ENCODE peak calls at places on chromosomes 11 and 22, in four cellular contexts. One of them, this sample, is unnamed.

GRCh38 chr22:27223317-27224177 is 566.2 kb downstream of the MIAT start:
- DNase-seq in HCEC 1CT: peak; percentile 3
- DNase-seq in effector CD4-positive, alpha-beta T cell: no peak
- DNase-seq in nephron progenitor cell: no peak
- DNase-seq in this sample: peak; percentile 99

GRCh38 chr11:69453151-69453550 is 28.3 kb upstream of the LINC01488 start:
- DNase-seq in effector CD4-positive, alpha-beta T cell: no peak
- DNase-seq in HCEC 1CT: no peak
- DNase-seq in nephron progenitor cell: no peak
- DNase-seq in this sample: no peak

GRCh38 chr22:41504397-41504796 is 35.5 kb downstream of the ACO2 start:
- DNase-seq in nephron progenitor cell: no peak
- DNase-seq in effector CD4-positive, alpha-beta T cell: no peak
- DNase-seq in HCEC 1CT: no peak
- DNase-seq in this sample: peak; percentile 75

GRCh38 chr22:17158568-17159503 is at the start of gene HDHD5:
- DNase-seq in nephron progenitor cell: peak; percentile 92
- DNase-seq in effector CD4-positive, alpha-beta T cell: peak; percentile 91
- DNase-seq in HCEC 1CT: peak; percentile 87
- DNase-seq in this sample: peak; percentile 81

GRCh38 chr11:2744166-2744565 is 44.4 kb upstream of the KCNQ1OT1 start:
- DNase-seq in HCEC 1CT: no peak
- DNase-seq in effector CD4-positive, alpha-beta T cell: no peak
- DNase-seq in nephron progenitor cell: no peak
- DNase-seq in this sample: no peak

GRCh38 chr22:40922484-40923303 is 28.5 kb upstream of the RBX1 start:
- DNase-seq in nephron progenitor cell: no peak
- DNase-seq in HCEC 1CT: peak; percentile 53
- DNase-seq in effector CD4-positive, alpha-beta T cell: peak; percentile 21
- DNase-seq in this sample: peak; percentile 83

GRCh38 chr11:62400760-62401159 is 18.1 kb upstream of the SCGB1A1 start:
- DNase-seq in nephron progenitor cell: no peak
- DNase-seq in effector CD4-positive, alpha-beta T cell: no peak
- DNase-seq in HCEC 1CT: peak; percentile 19
- DNase-seq in this sample: peak; percentile 94

GRCh38 chr22:49209452-49210195 is 618.0 kb downstream of the BRD1 start:
- DNase-seq in HCEC 1CT: no peak
- DNase-seq in nephron progenitor cell: no peak
- DNase-seq in effector CD4-positive, alpha-beta T cell: no peak
- DNase-seq in this sample: no peak

GRCh38 chr11:105177658-105178057 is 38.1 kb upstream of the CARD18 start:
- DNase-seq in HCEC 1CT: peak; percentile 88
- DNase-seq in nephron progenitor cell: no peak
- DNase-seq in effector CD4-positive, alpha-beta T cell: no peak
- DNase-seq in this sample: peak; percentile 89

GRCh38 chr11:120324932-120325810 is at the start of gene TLCD5:
- DNase-seq in nephron progenitor cell: peak; percentile 84
- DNase-seq in HCEC 1CT: peak; percentile 59
- DNase-seq in effector CD4-positive, alpha-beta T cell: no peak
- DNase-seq in this sample: peak; percentile 52

GRCh38 chr11:65639623-65640482 is 2.0 kb downstream of the SIPA1 start:
- DNase-seq in effector CD4-positive, alpha-beta T cell: peak; percentile 75
- DNase-seq in nephron progenitor cell: no peak
- DNase-seq in HCEC 1CT: no peak
- DNase-seq in this sample: no peak

GRCh38 chr11:10984250-10984649 is 126.4 kb upstream of the ZBED5 start:
- DNase-seq in nephron progenitor cell: no peak
- DNase-seq in HCEC 1CT: no peak
- DNase-seq in effector CD4-positive, alpha-beta T cell: no peak
- DNase-seq in this sample: no peak

GRCh38 chr11:2761131-2762030 is 61.6 kb upstream of the KCNQ1OT1 start:
- DNase-seq in effector CD4-positive, alpha-beta T cell: peak; percentile 0
- DNase-seq in HCEC 1CT: no peak
- DNase-seq in nephron progenitor cell: no peak
- DNase-seq in this sample: no peak

GRCh38 chr11:133941546-133941945 is 15.2 kb downstream of the IGSF9B start:
- DNase-seq in nephron progenitor cell: no peak
- DNase-seq in effector CD4-positive, alpha-beta T cell: no peak
- DNase-seq in HCEC 1CT: no peak
- DNase-seq in this sample: no peak

GRCh38 chr11:59097113-59097708 is 9.8 kb upstream of the FAM111B start:
- DNase-seq in HCEC 1CT: peak; percentile 31
- DNase-seq in effector CD4-positive, alpha-beta T cell: peak; percentile 60
- DNase-seq in nephron progenitor cell: peak; percentile 54
- DNase-seq in this sample: peak; percentile 72

GRCh38 chr11:91085985-91086384 is 863.1 kb upstream of the CHORDC1 start:
- DNase-seq in HCEC 1CT: no peak
- DNase-seq in nephron progenitor cell: no peak
- DNase-seq in effector CD4-positive, alpha-beta T cell: no peak
- DNase-seq in this sample: no peak

GRCh38 chr11:122746050-122746478 is 90.5 kb downstream of the UBASH3B start:
- DNase-seq in nephron progenitor cell: no peak
- DNase-seq in HCEC 1CT: no peak
- DNase-seq in effector CD4-positive, alpha-beta T cell: peak; percentile 33
- DNase-seq in this sample: no peak

GRCh38 chr22:46428171-46428570 is 92.7 kb downstream of the TRMU start:
- DNase-seq in effector CD4-positive, alpha-beta T cell: no peak
- DNase-seq in nephron progenitor cell: no peak
- DNase-seq in HCEC 1CT: no peak
- DNase-seq in this sample: no peak

GRCh38 chr11:118618991-118619375 is 11.6 kb downstream of the PHLDB1 start:
- DNase-seq in nephron progenitor cell: no peak
- DNase-seq in HCEC 1CT: peak; percentile 83
- DNase-seq in effector CD4-positive, alpha-beta T cell: no peak
- DNase-seq in this sample: peak; percentile 93

GRCh38 chr11:32947985-32948384 is 55.4 kb downstream of the QSER1 start:
- DNase-seq in effector CD4-positive, alpha-beta T cell: no peak
- DNase-seq in nephron progenitor cell: no peak
- DNase-seq in HCEC 1CT: no peak
- DNase-seq in this sample: peak; percentile 14

GRCh38 chr11:36141595-36141994 is 147.6 kb downstream of the COMMD9 start:
- DNase-seq in HCEC 1CT: no peak
- DNase-seq in nephron progenitor cell: peak; percentile 8
- DNase-seq in effector CD4-positive, alpha-beta T cell: no peak
- DNase-seq in this sample: no peak

GRCh38 chr22:26568207-26568706 is 21.7 kb downstream of the TPST2 start:
- DNase-seq in effector CD4-positive, alpha-beta T cell: no peak
- DNase-seq in HCEC 1CT: no peak
- DNase-seq in nephron progenitor cell: peak; percentile 20
- DNase-seq in this sample: no peak

GRCh38 chr11:69931994-69932910 is 113.0 kb upstream of the FGF3 start:
- DNase-seq in effector CD4-positive, alpha-beta T cell: no peak
- DNase-seq in nephron progenitor cell: no peak
- DNase-seq in HCEC 1CT: no peak
- DNase-seq in this sample: no peak

GRCh38 chr22:22390989-22391388 is 117.6 kb downstream of the ZNF280B start:
- DNase-seq in nephron progenitor cell: no peak
- DNase-seq in effector CD4-positive, alpha-beta T cell: no peak
- DNase-seq in HCEC 1CT: no peak
- DNase-seq in this sample: no peak

GRCh38 chr11:107018902-107019493 is 722 bp upstream of the GUCY1A2 start:
- DNase-seq in nephron progenitor cell: peak; percentile 82
- DNase-seq in HCEC 1CT: peak; percentile 44
- DNase-seq in effector CD4-positive, alpha-beta T cell: no peak
- DNase-seq in this sample: peak; percentile 59

GRCh38 chr11:86938900-86939880 is 16.0 kb downstream of the FZD4 start:
- DNase-seq in nephron progenitor cell: no peak
- DNase-seq in HCEC 1CT: peak; percentile 63
- DNase-seq in effector CD4-positive, alpha-beta T cell: no peak
- DNase-seq in this sample: peak; percentile 84

GRCh38 chr11:73680687-73681086 is 34.3 kb downstream of the PLEKHB1 start:
- DNase-seq in effector CD4-positive, alpha-beta T cell: no peak
- DNase-seq in nephron progenitor cell: no peak
- DNase-seq in HCEC 1CT: no peak
- DNase-seq in this sample: no peak

GRCh38 chr22:25002241-25002985 is 49.9 kb downstream of the KIAA1671 start:
- DNase-seq in nephron progenitor cell: no peak
- DNase-seq in HCEC 1CT: no peak
- DNase-seq in effector CD4-positive, alpha-beta T cell: no peak
- DNase-seq in this sample: no peak

GRCh38 chr11:78310500-78310909 is 107.1 kb downstream of the GAB2 start:
- DNase-seq in nephron progenitor cell: no peak
- DNase-seq in HCEC 1CT: peak; percentile 45
- DNase-seq in effector CD4-positive, alpha-beta T cell: no peak
- DNase-seq in this sample: peak; percentile 66

GRCh38 chr11:101428918-101429317 is 154.9 kb downstream of the TRPC6 start:
- DNase-seq in HCEC 1CT: peak; percentile 48
- DNase-seq in nephron progenitor cell: no peak
- DNase-seq in effector CD4-positive, alpha-beta T cell: no peak
- DNase-seq in this sample: peak; percentile 29

GRCh38 chr22:49234459-49234858 is 593.2 kb downstream of the BRD1 start:
- DNase-seq in nephron progenitor cell: no peak
- DNase-seq in effector CD4-positive, alpha-beta T cell: no peak
- DNase-seq in HCEC 1CT: no peak
- DNase-seq in this sample: no peak

GRCh38 chr22:21876486-21877176 is 9.2 kb upstream of the MAPK1 start:
- DNase-seq in nephron progenitor cell: no peak
- DNase-seq in effector CD4-positive, alpha-beta T cell: no peak
- DNase-seq in HCEC 1CT: peak; percentile 53
- DNase-seq in this sample: peak; percentile 92

GRCh38 chr11:75924966-75925784 is 110.2 kb downstream of the UVRAG start:
- DNase-seq in effector CD4-positive, alpha-beta T cell: no peak
- DNase-seq in HCEC 1CT: no peak
- DNase-seq in nephron progenitor cell: no peak
- DNase-seq in this sample: peak; percentile 66

GRCh38 chr11:2109541-2110019 is 29.6 kb downstream of the IGF2 start:
- DNase-seq in HCEC 1CT: no peak
- DNase-seq in effector CD4-positive, alpha-beta T cell: no peak
- DNase-seq in nephron progenitor cell: peak; percentile 56
- DNase-seq in this sample: no peak

GRCh38 chr11:78350646-78351165 is 66.9 kb downstream of the GAB2 start:
- DNase-seq in effector CD4-positive, alpha-beta T cell: no peak
- DNase-seq in HCEC 1CT: peak; percentile 34
- DNase-seq in nephron progenitor cell: no peak
- DNase-seq in this sample: peak; percentile 75

GRCh38 chr11:71977090-71977489 is 21.6 kb upstream of the IL18BP start:
- DNase-seq in effector CD4-positive, alpha-beta T cell: no peak
- DNase-seq in nephron progenitor cell: no peak
- DNase-seq in HCEC 1CT: no peak
- DNase-seq in this sample: no peak